ENCODE peak calls at places on chromosome 17, in five cellular contexts. Q, L, O, V and N are unnamed samples.

GRCh38 chr17:73291260-73291801 is 20.5 kb downstream of the CDC42EP4 start:
- DNase-seq in L (peak), O (no peak), Q (no peak), V (peak), N (no peak)

GRCh38 chr17:66580601-66581385 is 254.1 kb upstream of the CACNG5 start:
- DNase-seq in L (peak), O (no peak), V (no peak), Q (no peak), N (no peak)

GRCh38 chr17:40888321-40888720 is 3.3 kb upstream of the KRT20 start:
- DNase-seq in L (no peak), O (no peak), V (no peak), Q (no peak), N (no peak)

GRCh38 chr17:31908386-31908785 is 6.9 kb upstream of the UTP6 start:
- DNase-seq in Q (no peak), O (no peak), L (no peak), V (no peak), N (no peak)

GRCh38 chr17:27352481-27353460 is 58.9 kb downstream of the WSB1 start:
- DNase-seq in L (no peak), O (no peak), V (no peak), Q (no peak), N (no peak)

GRCh38 chr17:50890675-50891516 is 24.7 kb upstream of the TOB1 start:
- DNase-seq in O (no peak), V (no peak), L (no peak), Q (no peak), N (no peak)

GRCh38 chr17:44906010-44906646 is 6.9 kb upstream of the EFTUD2 start:
- DNase-seq in L (no peak), O (no peak), Q (peak), V (no peak), N (no peak)

GRCh38 chr17:71869293-71869692 is 251.5 kb upstream of the SOX9 start:
- DNase-seq in L (no peak), V (no peak), O (no peak), Q (no peak), N (no peak)

GRCh38 chr17:7019839-7020519 is 2.9 kb upstream of the BCL6B start:
- DNase-seq in Q (no peak), V (peak), O (no peak), L (peak), N (no peak)

GRCh38 chr17:42325026-42325425 is 36.7 kb downstream of the STAT5A start:
- DNase-seq in L (no peak), Q (no peak), V (no peak), O (no peak), N (no peak)

GRCh38 chr17:16150251-16150859 is 65.0 kb downstream of the NCOR1 start:
- DNase-seq in Q (peak), L (no peak), O (no peak), V (no peak), N (no peak)

GRCh38 chr17:80959330-80960036 is 32.2 kb upstream of the CHMP6 start:
- DNase-seq in L (peak), O (no peak), V (peak), Q (no peak), N (no peak)